ENCODE peak calls at places on chromosomes 3 and 15, in six cellular contexts. One of them, this sample, is unnamed.

GRCh38 chr3:140388525-140388924 is 289.3 kb upstream of the TRIM42 start:
- DNase-seq in neural progenitor cell: no peak
- DNase-seq in progenitor cell of endocrine pancreas: no peak
- DNase-seq in thoracic aorta: no peak
- DNase-seq in thyroid gland: no peak
- DNase-seq in fibroblast of lung: no peak
- DNase-seq in this sample: no peak

GRCh38 chr3:9976736-9977709 is 9.6 kb downstream of the EMC3 start:
- DNase-seq in fibroblast of lung: peak; percentile 98
- DNase-seq in progenitor cell of endocrine pancreas: no peak
- DNase-seq in thoracic aorta: peak; percentile 67
- DNase-seq in neural progenitor cell: no peak
- DNase-seq in thyroid gland: peak; percentile 84
- DNase-seq in this sample: peak; percentile 98

GRCh38 chr3:31942446-31942845 is 38.6 kb downstream of the OSBPL10 start:
- DNase-seq in progenitor cell of endocrine pancreas: no peak
- DNase-seq in thyroid gland: no peak
- DNase-seq in fibroblast of lung: no peak
- DNase-seq in neural progenitor cell: no peak
- DNase-seq in thoracic aorta: no peak
- DNase-seq in this sample: no peak

GRCh38 chr3:107508331-107508730 is 14.4 kb upstream of the BBX start:
- DNase-seq in fibroblast of lung: no peak
- DNase-seq in progenitor cell of endocrine pancreas: no peak
- DNase-seq in neural progenitor cell: no peak
- DNase-seq in thoracic aorta: no peak
- DNase-seq in thyroid gland: no peak
- DNase-seq in this sample: no peak

GRCh38 chr3:129344540-129345220 is 66.0 kb downstream of the HMCES start:
- DNase-seq in progenitor cell of endocrine pancreas: no peak
- DNase-seq in neural progenitor cell: peak; percentile 69
- DNase-seq in thyroid gland: no peak
- DNase-seq in thoracic aorta: no peak
- DNase-seq in fibroblast of lung: no peak
- DNase-seq in this sample: no peak

GRCh38 chr15:82968066-82968465 is 15.5 kb upstream of the HOMER2 start:
- DNase-seq in fibroblast of lung: peak; percentile 75
- DNase-seq in neural progenitor cell: no peak
- DNase-seq in thoracic aorta: no peak
- DNase-seq in progenitor cell of endocrine pancreas: no peak
- DNase-seq in thyroid gland: no peak
- DNase-seq in this sample: peak; percentile 36

GRCh38 chr3:182172534-182172933 is 460.8 kb downstream of the SOX2 start:
- DNase-seq in neural progenitor cell: peak; percentile 17
- DNase-seq in fibroblast of lung: no peak
- DNase-seq in progenitor cell of endocrine pancreas: no peak
- DNase-seq in thoracic aorta: no peak
- DNase-seq in thyroid gland: no peak
- DNase-seq in this sample: no peak

GRCh38 chr3:13419356-13420050 is 619 bp downstream of the NUP210 start:
- DNase-seq in neural progenitor cell: peak; percentile 77
- DNase-seq in fibroblast of lung: peak; percentile 8
- DNase-seq in thyroid gland: peak; percentile 60
- DNase-seq in thoracic aorta: no peak
- DNase-seq in progenitor cell of endocrine pancreas: peak; percentile 33
- DNase-seq in this sample: no peak

GRCh38 chr3:117624424-117624823 is 914.8 kb downstream of the TUSC7 start:
- DNase-seq in progenitor cell of endocrine pancreas: no peak
- DNase-seq in thyroid gland: no peak
- DNase-seq in thoracic aorta: no peak
- DNase-seq in fibroblast of lung: no peak
- DNase-seq in neural progenitor cell: no peak
- DNase-seq in this sample: no peak
- TF ChIP-seq CTCF in progenitor cell of endocrine pancreas: no peak
- TF ChIP-seq CTCF in thyroid gland: no peak
- TF ChIP-seq CTCF in thoracic aorta: no peak
- TF ChIP-seq CTCF in fibroblast of lung: no peak
- TF ChIP-seq CTCF in neural progenitor cell: no peak
- TF ChIP-seq CTCF in this sample: no peak

DNA sequence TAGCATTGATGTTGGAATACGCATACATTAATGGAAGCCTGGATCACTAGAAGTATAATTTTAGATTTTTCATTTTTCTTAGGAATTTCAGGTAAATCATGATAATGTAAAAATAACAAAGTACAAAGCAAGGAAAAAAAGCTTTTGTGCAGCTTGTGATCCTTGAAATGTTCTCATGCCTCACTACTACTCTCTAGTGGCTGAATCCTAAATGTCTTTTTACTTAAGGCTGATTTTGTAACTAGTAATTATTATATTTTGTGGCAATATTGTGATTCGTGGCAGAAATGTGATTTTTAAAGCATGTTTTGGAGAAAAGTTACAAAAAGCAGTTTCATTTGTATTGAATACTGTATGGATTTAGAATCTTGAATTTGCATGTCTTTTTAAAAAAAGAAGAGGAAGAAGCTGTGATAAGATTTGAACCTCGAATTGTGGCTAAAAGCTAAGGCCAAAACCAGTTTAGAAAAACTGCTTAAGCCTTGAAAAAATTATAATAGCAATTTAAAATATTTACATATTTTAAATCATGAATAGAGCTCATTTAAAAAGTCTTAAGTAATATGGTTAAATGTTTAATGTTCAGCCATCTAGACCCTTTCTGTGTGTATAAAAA is 39.0 kb downstream of the U2SURP start:
- DNase-seq in neural progenitor cell: peak; percentile 19
- DNase-seq in progenitor cell of endocrine pancreas: no peak
- DNase-seq in thyroid gland: no peak
- DNase-seq in fibroblast of lung: peak; percentile 34
- DNase-seq in thoracic aorta: no peak
- DNase-seq in this sample: peak; percentile 81
- TF ChIP-seq CTCF in neural progenitor cell: peak; percentile 58
- TF ChIP-seq CTCF in progenitor cell of endocrine pancreas: peak; percentile 66
- TF ChIP-seq CTCF in thyroid gland: peak; percentile 64
- TF ChIP-seq CTCF in fibroblast of lung: peak; percentile 69
- TF ChIP-seq CTCF in thoracic aorta: peak; percentile 11
- TF ChIP-seq CTCF in this sample: peak; percentile 65

DNA sequence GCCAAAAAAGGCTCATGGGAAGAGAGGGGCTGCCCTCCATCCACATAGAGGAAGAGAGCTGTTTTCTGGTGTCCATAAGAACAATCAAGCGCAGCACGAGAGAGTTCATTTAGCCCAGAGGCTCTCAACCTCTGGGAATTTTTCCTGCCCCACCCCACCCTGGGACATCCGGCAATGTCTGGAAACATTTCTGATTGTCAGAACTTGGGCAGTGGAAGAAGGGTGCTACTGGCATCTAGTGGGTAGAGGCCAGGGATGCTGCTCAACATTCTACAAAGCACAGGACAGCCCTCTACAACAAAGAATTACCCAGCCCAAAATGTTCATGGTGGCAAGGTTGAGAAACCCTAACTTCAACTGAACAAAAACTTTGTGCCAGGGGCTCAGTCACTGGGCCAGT is 92.9 kb downstream of the RAB11A start:
- DNase-seq in neural progenitor cell: no peak
- DNase-seq in fibroblast of lung: no peak
- DNase-seq in thyroid gland: no peak
- DNase-seq in progenitor cell of endocrine pancreas: no peak
- DNase-seq in thoracic aorta: no peak
- DNase-seq in this sample: no peak
- TF ChIP-seq CTCF in neural progenitor cell: no peak
- TF ChIP-seq CTCF in fibroblast of lung: no peak
- TF ChIP-seq CTCF in thyroid gland: no peak
- TF ChIP-seq CTCF in progenitor cell of endocrine pancreas: no peak
- TF ChIP-seq CTCF in thoracic aorta: no peak
- TF ChIP-seq CTCF in this sample: peak; percentile 21

GRCh38 chr15:73867956-73868355 is 5.4 kb upstream of the TBC1D21 start:
- DNase-seq in thyroid gland: no peak
- DNase-seq in progenitor cell of endocrine pancreas: no peak
- DNase-seq in thoracic aorta: no peak
- DNase-seq in fibroblast of lung: no peak
- DNase-seq in neural progenitor cell: no peak
- DNase-seq in this sample: no peak

GRCh38 chr15:73867426-73867825 is 5.9 kb upstream of the TBC1D21 start:
- DNase-seq in thyroid gland: no peak
- DNase-seq in fibroblast of lung: no peak
- DNase-seq in progenitor cell of endocrine pancreas: no peak
- DNase-seq in thoracic aorta: no peak
- DNase-seq in neural progenitor cell: no peak
- DNase-seq in this sample: no peak

GRCh38 chr15:73865904-73866303 is 7.5 kb upstream of the TBC1D21 start:
- DNase-seq in thyroid gland: no peak
- DNase-seq in progenitor cell of endocrine pancreas: no peak
- DNase-seq in thoracic aorta: no peak
- DNase-seq in neural progenitor cell: no peak
- DNase-seq in fibroblast of lung: no peak
- DNase-seq in this sample: no peak

GRCh38 chr15:73866481-73866880 is 6.9 kb upstream of the TBC1D21 start:
- DNase-seq in thoracic aorta: no peak
- DNase-seq in fibroblast of lung: no peak
- DNase-seq in neural progenitor cell: no peak
- DNase-seq in thyroid gland: no peak
- DNase-seq in progenitor cell of endocrine pancreas: no peak
- DNase-seq in this sample: no peak

GRCh38 chr15:73866881-73867410 is 6.4 kb upstream of the TBC1D21 start:
- DNase-seq in thoracic aorta: no peak
- DNase-seq in fibroblast of lung: no peak
- DNase-seq in progenitor cell of endocrine pancreas: no peak
- DNase-seq in neural progenitor cell: peak; percentile 60
- DNase-seq in thyroid gland: no peak
- DNase-seq in this sample: no peak
- TF ChIP-seq CTCF in thoracic aorta: no peak
- TF ChIP-seq CTCF in fibroblast of lung: no peak
- TF ChIP-seq CTCF in progenitor cell of endocrine pancreas: peak; percentile 11
- TF ChIP-seq CTCF in neural progenitor cell: peak; percentile 51
- TF ChIP-seq CTCF in thyroid gland: no peak
- TF ChIP-seq CTCF in this sample: peak; percentile 6

DNA sequence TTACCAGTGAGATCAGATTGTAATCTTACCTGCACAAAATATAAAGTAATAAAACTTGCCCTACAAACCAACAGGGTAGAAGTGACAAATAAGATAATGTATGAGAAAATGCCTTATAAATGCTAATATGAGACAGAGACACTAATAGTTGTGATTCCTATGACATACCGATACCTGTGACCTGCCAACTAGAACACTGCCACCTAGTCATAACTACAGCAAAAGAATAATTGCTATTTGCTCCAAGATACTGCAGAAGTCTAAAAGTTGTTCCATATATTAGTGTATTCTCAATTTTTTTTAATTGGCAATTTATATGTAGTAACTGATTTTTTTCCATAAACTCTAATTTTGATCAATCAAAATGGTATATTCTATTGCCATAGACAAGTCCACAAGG is 25.3 kb upstream of the GP5 start:
- DNase-seq in thoracic aorta: no peak
- DNase-seq in thyroid gland: no peak
- DNase-seq in progenitor cell of endocrine pancreas: no peak
- DNase-seq in fibroblast of lung: no peak
- DNase-seq in neural progenitor cell: no peak
- DNase-seq in this sample: no peak
- TF ChIP-seq CTCF in thoracic aorta: no peak
- TF ChIP-seq CTCF in thyroid gland: no peak
- TF ChIP-seq CTCF in progenitor cell of endocrine pancreas: no peak
- TF ChIP-seq CTCF in fibroblast of lung: no peak
- TF ChIP-seq CTCF in neural progenitor cell: no peak
- TF ChIP-seq CTCF in this sample: no peak

DNA sequence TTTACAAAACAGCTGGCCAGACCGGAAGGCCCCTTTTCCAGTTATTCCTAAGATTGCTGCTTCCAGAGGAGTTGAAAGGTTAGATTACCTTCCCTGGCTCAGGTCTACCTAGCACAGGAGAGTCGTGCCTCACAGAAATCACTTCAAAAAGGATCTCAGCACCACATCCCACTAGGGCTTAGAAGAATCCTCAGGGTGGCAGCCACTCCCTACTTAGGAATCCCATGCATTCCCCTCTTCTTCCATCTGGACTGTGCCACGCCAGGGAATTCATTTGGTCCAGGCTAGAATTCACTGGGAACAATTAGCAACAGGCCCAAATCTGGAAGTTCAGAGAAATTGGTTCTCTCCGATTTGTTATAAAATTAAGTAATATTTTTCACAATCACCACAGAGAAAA is 226.4 kb upstream of the IL12A start:
- DNase-seq in thyroid gland: no peak
- DNase-seq in fibroblast of lung: peak; percentile 63
- DNase-seq in progenitor cell of endocrine pancreas: no peak
- DNase-seq in neural progenitor cell: peak; percentile 29
- DNase-seq in thoracic aorta: no peak
- DNase-seq in this sample: no peak
- TF ChIP-seq CTCF in thyroid gland: no peak
- TF ChIP-seq CTCF in fibroblast of lung: no peak
- TF ChIP-seq CTCF in progenitor cell of endocrine pancreas: no peak
- TF ChIP-seq CTCF in neural progenitor cell: no peak
- TF ChIP-seq CTCF in thoracic aorta: no peak
- TF ChIP-seq CTCF in this sample: no peak

DNA sequence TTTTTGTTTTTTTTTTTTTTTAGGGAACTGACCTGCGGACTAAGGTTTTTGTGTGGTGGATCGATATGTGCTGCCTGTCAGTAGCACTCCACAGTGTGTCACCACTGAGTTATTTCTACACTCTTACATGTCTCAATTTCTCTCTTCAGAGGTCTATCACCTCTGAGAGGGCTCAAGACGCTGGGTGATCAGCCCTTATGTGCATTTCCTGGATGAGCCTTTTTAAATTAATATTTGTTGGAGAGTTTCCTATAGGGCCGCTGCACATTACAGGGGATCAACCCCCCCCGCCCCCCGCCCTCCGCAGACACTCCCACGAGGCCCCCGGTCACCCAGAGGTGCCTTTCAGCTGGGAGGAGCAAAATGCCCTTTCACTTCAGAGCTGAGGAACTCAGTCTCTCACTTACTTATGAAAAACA is 34.5 kb upstream of the AP4E1 start:
- DNase-seq in neural progenitor cell: no peak
- DNase-seq in progenitor cell of endocrine pancreas: no peak
- DNase-seq in fibroblast of lung: no peak
- DNase-seq in thoracic aorta: no peak
- DNase-seq in thyroid gland: no peak
- DNase-seq in this sample: no peak
- TF ChIP-seq CTCF in neural progenitor cell: no peak
- TF ChIP-seq CTCF in progenitor cell of endocrine pancreas: no peak
- TF ChIP-seq CTCF in fibroblast of lung: no peak
- TF ChIP-seq CTCF in thoracic aorta: no peak
- TF ChIP-seq CTCF in thyroid gland: no peak
- TF ChIP-seq CTCF in this sample: no peak

DNA sequence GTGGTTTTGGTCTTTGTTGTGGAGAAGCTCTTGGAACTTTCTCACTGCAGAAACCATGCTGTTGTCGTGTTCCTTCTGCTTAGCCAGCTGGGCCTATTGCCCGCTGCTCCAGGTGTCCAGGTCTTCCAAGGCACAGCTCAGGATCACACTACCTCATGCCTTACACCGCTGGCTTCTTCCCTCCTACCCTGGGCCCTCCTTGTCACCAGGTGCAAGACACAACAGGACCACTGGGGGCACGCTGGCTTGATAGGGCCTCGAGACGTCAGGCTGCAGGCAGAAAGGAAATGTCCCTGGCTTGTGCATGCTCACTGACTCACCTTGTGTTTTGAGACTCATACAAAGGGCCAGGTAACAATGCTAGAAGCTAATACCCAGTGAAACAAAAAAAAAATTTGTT is 32.3 kb downstream of the PAQR9 start:
- DNase-seq in neural progenitor cell: no peak
- DNase-seq in thoracic aorta: no peak
- DNase-seq in progenitor cell of endocrine pancreas: no peak
- DNase-seq in thyroid gland: no peak
- DNase-seq in fibroblast of lung: no peak
- DNase-seq in this sample: no peak
- TF ChIP-seq CTCF in neural progenitor cell: no peak
- TF ChIP-seq CTCF in thoracic aorta: no peak
- TF ChIP-seq CTCF in progenitor cell of endocrine pancreas: peak; percentile 27
- TF ChIP-seq CTCF in thyroid gland: no peak
- TF ChIP-seq CTCF in fibroblast of lung: peak; percentile 9
- TF ChIP-seq CTCF in this sample: no peak